ENCODE peak calls at places on chromosome 16, in five cellular contexts. A, L, T, B and V are unnamed samples.

GRCh38 chr16:68406458-68407041 is 41.8 kb downstream of the SMPD3 start:
- DNase-seq in L (no peak), T (no peak), B (no peak), A (no peak), V (no peak)

GRCh38 chr16:84600343-84601229 is 17.3 kb downstream of the COTL1 start:
- DNase-seq in T (peak), L (no peak), A (peak), B (no peak), V (peak)

GRCh38 chr16:30977502-30977901 is 7.5 kb upstream of the HSD3B7 start:
- DNase-seq in L (peak), T (no peak), B (no peak), A (no peak), V (peak)

GRCh38 chr16:68281368-68282063 is 17.2 kb downstream of the SLC7A6 start:
- DNase-seq in B (peak), L (no peak), T (no peak), A (no peak), V (no peak)

GRCh38 chr16:57616241-57616640 is 12.2 kb upstream of the ADGRG1 start:
- DNase-seq in B (no peak), A (no peak), L (no peak), T (no peak), V (no peak)

GRCh38 chr16:55568151-55568693 is 1.7 kb downstream of the CAPNS2 start:
- DNase-seq in B (no peak), L (no peak), A (no peak), T (no peak), V (no peak)

GRCh38 chr16:88961031-88961430 is 16.0 kb downstream of the CBFA2T3 start:
- DNase-seq in T (no peak), B (no peak), A (no peak), L (no peak), V (no peak)

GRCh38 chr16:51818342-51818944 is 667.4 kb upstream of the SALL1 start:
- DNase-seq in L (peak), B (peak), T (no peak), A (no peak), V (peak)

GRCh38 chr16:84819644-84820304 is at the start of gene CRISPLD2:
- DNase-seq in B (peak), L (peak), T (peak), A (no peak), V (peak)

GRCh38 chr16:3654249-3654991 is at the start of gene DNASE1:
- DNase-seq in L (peak), A (peak), T (peak), B (peak), V (peak)

GRCh38 chr16:76268824-76269223 is 8.4 kb upstream of the CNTNAP4 start:
- DNase-seq in T (no peak), B (no peak), A (peak), L (no peak), V (no peak)

GRCh38 chr16:30570621-30571443 is 682 bp downstream of the ZNF688 start:
- DNase-seq in A (no peak), L (no peak), T (peak), B (no peak), V (no peak)

GRCh38 chr16:69323428-69323827 is 7.0 kb downstream of the PDF start:
- DNase-seq in B (no peak), A (no peak), L (no peak), T (no peak), V (no peak)

GRCh38 chr16:26816885-26817571 is 249.7 kb upstream of the C16orf82 start:
- DNase-seq in T (no peak), B (no peak), A (no peak), L (no peak), V (no peak)

GRCh38 chr16:85659805-85660511 is 28.8 kb downstream of the GINS2 start:
- DNase-seq in B (peak), L (peak), T (peak), A (no peak), V (peak)

GRCh38 chr16:89473791-89474414 is 16.5 kb downstream of the ANKRD11 start:
- DNase-seq in T (no peak), B (no peak), L (no peak), A (no peak), V (peak)

GRCh38 chr16:69476920-69477418 is 52.5 kb downstream of the CYB5B start:
- DNase-seq in L (peak), A (no peak), B (peak), T (peak), V (no peak)

GRCh38 chr16:85027968-85028637 is 508 bp downstream of the KIAA0513 start:
- DNase-seq in B (no peak), A (no peak), T (no peak), L (no peak), V (no peak)

DNA sequence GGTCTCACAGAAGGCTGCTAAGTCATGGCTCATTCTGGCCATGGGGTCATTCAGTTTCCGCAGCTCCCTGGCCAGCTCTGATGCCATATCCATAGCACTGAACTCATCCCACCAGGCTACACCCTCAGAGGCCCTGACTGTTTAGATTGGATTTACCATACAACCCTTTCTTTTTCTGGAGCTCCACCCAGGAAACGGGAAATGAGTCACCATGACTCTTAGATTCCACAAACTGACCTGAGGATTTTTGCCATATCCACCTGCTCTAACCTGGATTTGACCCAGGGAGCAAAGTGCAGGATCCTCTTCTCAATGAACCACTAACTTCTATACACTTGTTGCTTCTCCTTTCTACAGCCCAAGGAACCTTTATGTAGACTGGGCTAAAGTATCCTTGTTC is 20.3 kb upstream of the CALB2 start:
- DNase-seq in L (peak), B (peak), A (no peak), T (no peak), V (no peak)
- TF ChIP-seq MYC in L (no peak), B (no peak), A (no peak), T (no peak), V (no peak)

GRCh38 chr16:79784007-79784406 is 183.5 kb upstream of the MAF start:
- DNase-seq in B (no peak), A (no peak), T (no peak), L (no peak), V (no peak)
- TF ChIP-seq MAX in B (no peak), A (no peak), T (no peak), L (no peak), V (no peak)

GRCh38 chr16:28946681-28947080 is 4.1 kb upstream of the NFATC2IP start:
- DNase-seq in B (no peak), L (no peak), A (no peak), T (no peak), V (no peak)

GRCh38 chr16:28951410-28951943 is 740 bp downstream of the NFATC2IP start:
- DNase-seq in A (no peak), T (no peak), B (no peak), L (no peak), V (peak)

DNA sequence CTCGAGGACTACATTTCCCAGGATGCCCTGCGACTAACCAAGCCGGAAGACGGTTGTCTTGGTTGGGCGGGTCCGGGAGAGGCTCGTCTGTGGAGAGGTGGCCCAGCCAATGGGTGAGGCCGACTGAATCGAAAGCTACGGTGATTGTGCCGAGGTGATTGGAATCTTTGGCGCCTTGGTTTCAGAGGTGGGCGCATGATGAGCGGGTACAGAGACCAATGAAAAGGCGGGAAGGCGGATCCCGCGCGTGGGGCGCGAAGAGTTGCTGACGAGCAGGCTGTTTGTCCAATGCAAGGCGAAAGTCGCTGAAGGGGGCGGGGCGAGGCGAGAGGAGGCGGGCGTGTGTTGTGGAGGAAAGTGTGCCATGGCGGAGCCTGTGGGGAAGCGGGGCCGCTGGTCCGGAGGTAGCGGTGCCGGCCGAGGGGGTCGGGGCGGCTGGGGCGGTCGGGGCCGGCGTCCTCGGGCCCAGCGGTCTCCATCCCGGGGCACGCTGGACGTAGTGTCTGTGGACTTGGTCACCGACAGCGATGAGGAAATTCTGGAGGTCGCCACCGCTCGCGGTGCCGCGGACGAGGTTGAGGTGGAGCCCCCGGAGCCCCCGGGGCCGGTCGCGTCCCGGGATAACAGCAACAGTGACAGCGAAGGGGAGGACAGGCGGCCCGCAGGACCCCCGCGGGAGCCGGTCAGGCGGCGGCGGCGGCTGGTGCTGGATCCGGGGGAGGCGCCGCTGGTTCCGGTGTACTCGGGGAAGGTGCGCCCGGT is at the start of gene NFATC2IP:
- DNase-seq in A (peak), B (peak), T (peak), L (peak), V (peak)
- H3K4me3 ChIP-seq in A (peak), B (peak), T (peak), L (peak), V (peak)

DNA sequence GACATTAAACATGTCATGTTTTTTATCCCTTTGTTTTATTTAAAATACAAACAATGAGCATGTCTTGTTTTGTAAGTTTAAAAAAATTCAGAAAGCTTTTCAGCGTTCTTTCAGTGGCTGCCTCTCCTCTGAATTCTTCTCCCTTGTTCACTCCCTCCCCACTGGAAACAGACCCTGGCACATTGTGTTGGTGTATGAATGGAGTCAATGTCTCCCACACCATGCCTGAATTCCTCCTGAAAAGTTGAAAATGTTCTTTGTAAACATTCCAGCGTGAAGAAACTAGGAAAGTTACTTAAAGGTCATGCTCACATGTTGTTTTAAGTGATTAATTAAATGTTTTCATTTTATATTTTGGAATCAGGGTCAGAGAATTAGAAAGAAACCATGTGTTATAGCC is 136.9 kb upstream of the DYNLRB2 start:
- DNase-seq in T (no peak), B (no peak), L (no peak), A (no peak), V (no peak)
- TF ChIP-seq MYC in T (no peak), B (no peak), L (no peak), A (no peak), V (no peak)

GRCh38 chr16:87344931-87345631 is 27.9 kb upstream of the C16orf95 start:
- DNase-seq in B (no peak), L (no peak), T (no peak), A (no peak), V (no peak)
- TF ChIP-seq MAX in B (no peak), L (no peak), T (no peak), A (no peak), V (no peak)

DNA sequence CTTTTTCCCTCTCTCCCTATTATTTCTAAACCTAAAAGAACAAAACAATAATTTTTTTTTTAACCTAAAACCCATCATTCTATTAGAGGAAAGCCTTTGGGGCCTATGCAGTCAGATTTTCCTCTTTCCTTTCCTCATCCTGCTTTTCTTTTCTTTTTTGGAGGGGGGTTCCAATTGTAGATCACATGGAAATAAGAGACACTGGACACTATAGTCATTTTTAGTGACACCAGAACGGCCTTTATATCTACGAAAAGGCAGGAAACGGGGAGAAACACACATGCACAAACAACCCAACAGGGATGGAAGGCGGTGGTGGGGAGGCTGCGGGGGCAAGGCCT is 5.1 kb upstream of the ZFHX3 start:
- DNase-seq in L (no peak), T (no peak), A (no peak), B (no peak), V (no peak)
- H3K4me3 ChIP-seq in L (peak), T (no peak), A (no peak), B (no peak), V (no peak)

GRCh38 chr16:13435873-13436474 is 484.0 kb upstream of the ERCC4 start:
- DNase-seq in T (no peak), L (no peak), B (no peak), A (no peak), V (peak)

GRCh38 chr16:13436641-13437423 is 483.1 kb upstream of the ERCC4 start:
- DNase-seq in B (peak), A (peak), T (no peak), L (peak), V (no peak)

GRCh38 chr16:13438064-13438463 is 481.9 kb upstream of the ERCC4 start:
- DNase-seq in A (peak), B (no peak), L (no peak), T (no peak), V (no peak)

GRCh38 chr16:13439766-13440165 is 480.2 kb upstream of the ERCC4 start:
- DNase-seq in A (no peak), B (no peak), L (no peak), T (no peak), V (no peak)

DNA sequence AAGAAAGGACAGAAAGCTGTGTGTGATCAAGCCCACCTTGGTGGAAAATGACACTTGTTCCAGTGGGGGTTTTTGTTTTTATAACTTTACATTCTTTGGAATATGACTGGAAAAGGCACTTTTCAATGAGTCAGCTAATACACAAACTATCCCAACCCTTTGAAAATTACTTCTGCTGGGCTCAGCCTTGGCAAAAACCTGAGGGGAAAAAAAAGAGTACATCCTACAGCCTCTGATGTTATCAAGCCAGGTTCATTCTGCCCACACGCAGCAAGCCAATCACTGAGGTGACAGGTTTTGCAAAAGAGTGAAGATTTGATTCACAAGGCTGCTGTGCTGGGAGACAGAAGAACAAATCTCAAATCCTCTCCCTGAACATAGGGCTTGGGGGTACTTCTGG is 484.5 kb upstream of the ERCC4 start:
- DNase-seq in T (no peak), A (no peak), B (no peak), L (no peak), V (no peak)
- TF ChIP-seq MYC in T (no peak), A (no peak), B (no peak), L (no peak), V (no peak)

GRCh38 chr16:87723224-87723619 is 42.6 kb downstream of the KLHDC4 start:
- DNase-seq in L (no peak), B (no peak), A (peak), T (peak), V (no peak)
- TF ChIP-seq MAX in L (no peak), B (no peak), A (no peak), T (peak), V (no peak)

DNA sequence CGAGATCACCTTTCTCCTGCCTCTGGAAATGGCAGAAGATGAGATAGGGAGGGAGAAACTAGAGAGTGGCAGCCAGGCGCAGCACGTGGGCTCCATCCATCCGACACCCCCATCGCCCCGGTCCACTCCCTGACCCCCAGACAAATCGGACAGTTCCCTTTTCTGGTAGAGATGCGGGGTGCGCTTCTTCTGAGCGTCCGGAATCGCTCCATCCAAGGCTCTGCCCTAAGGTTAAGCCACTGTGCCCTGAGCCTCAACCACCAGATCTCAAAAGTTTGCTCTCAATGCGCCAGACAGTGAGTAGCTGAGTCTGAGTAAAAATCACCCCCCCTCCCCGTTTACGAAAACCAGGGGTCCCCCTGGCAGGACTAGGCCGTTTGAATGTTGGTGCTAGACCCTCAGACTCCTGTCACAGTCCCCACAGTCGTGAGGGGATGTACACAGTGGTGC is 15.4 kb upstream of the ZFHX3 start:
- DNase-seq in L (no peak), B (no peak), T (no peak), A (no peak), V (no peak)
- H3K4me3 ChIP-seq in L (no peak), B (no peak), T (no peak), A (no peak), V (no peak)